ENCODE peak calls at places on chromosomes 11 and 22, in eight cellular contexts. G is lower lobe of right lung, D is spleen, M is stomach, A is MM.1S, I is left ventricle myocardium inferior, S is neural progenitor cell, P is PC-9. N is an unnamed sample.

GRCh38 chr22:45903355-45904149 is 73.4 kb downstream of the WNT7B start:
- DNase-seq in G (no peak), D (no peak), M (no peak), A (no peak), I (no peak), S (no peak), P (peak; percentile 87), N (no peak)

GRCh38 chr11:123839131-123839530 is 33.0 kb upstream of the OR6M1 start:
- DNase-seq in G (no peak), D (no peak), M (no peak), A (no peak), I (no peak), S (no peak), P (no peak), N (no peak)

GRCh38 chr22:19128009-19128401 is 3.1 kb upstream of the TSSK2 start:
- DNase-seq in G (no peak), D (no peak), M (no peak), A (no peak), I (no peak), S (no peak), P (no peak), N (no peak)

GRCh38 chr11:27282806-27283205 is 80.2 kb downstream of the CCDC34 start:
- DNase-seq in G (no peak), D (no peak), M (no peak), A (no peak), I (no peak), S (peak; percentile 10), P (no peak), N (no peak)

GRCh38 chr22:46229701-46230100 is 20.4 kb downstream of the CDPF1 start:
- DNase-seq in G (no peak), D (no peak), M (no peak), A (no peak), I (no peak), S (no peak), P (no peak), N (no peak)

GRCh38 chr22:20249797-20250354 is 18.2 kb downstream of the RTN4R start:
- DNase-seq in G (no peak), D (no peak), M (no peak), A (no peak), I (no peak), S (no peak), P (no peak), N (no peak)

GRCh38 chr22:49995413-49996191 is 17.0 kb downstream of the IL17REL start:
- DNase-seq in G (peak; percentile 41), D (no peak), M (peak; percentile 20), A (no peak), I (no peak), S (no peak), P (no peak), N (peak; percentile 57)

GRCh38 chr11:22787565-22788162 is 41.9 kb downstream of the SVIP start:
- DNase-seq in G (no peak), D (no peak), M (no peak), A (peak; percentile 69), I (no peak), S (peak; percentile 71), P (peak; percentile 12), N (no peak)

GRCh38 chr11:44814881-44815592 is 88.3 kb downstream of the TSPAN18 start:
- DNase-seq in G (no peak), D (peak; percentile 44), M (no peak), A (no peak), I (no peak), S (no peak), P (no peak), N (no peak)

GRCh38 chr11:45091563-45092392 is 54.7 kb upstream of the PRDM11 start:
- DNase-seq in G (no peak), D (peak; percentile 74), M (no peak), A (no peak), I (no peak), S (peak; percentile 72), P (no peak), N (no peak)

GRCh38 chr11:43523632-43524031 is 156.9 kb upstream of the HSD17B12 start:
- DNase-seq in G (no peak), D (no peak), M (no peak), A (peak; percentile 80), I (no peak), S (no peak), P (no peak), N (no peak)

GRCh38 chr11:10454902-10455631 is at the start of gene AMPD3:
- DNase-seq in G (no peak), D (peak; percentile 81), M (no peak), A (no peak), I (no peak), S (peak; percentile 22), P (peak; percentile 47), N (peak; percentile 83)

GRCh38 chr11:122100222-122101080 is 15.6 kb downstream of the BLID start:
- DNase-seq in G (no peak), D (no peak), M (no peak), A (no peak), I (peak; percentile 63), S (peak; percentile 74), P (no peak), N (no peak)

GRCh38 chr22:43180670-43181069 is 6.3 kb downstream of the TTLL12 start:
- DNase-seq in G (no peak), D (no peak), M (no peak), A (no peak), I (no peak), S (no peak), P (no peak), N (no peak)

GRCh38 chr22:28111501-28111900 is 192.4 kb upstream of the PITPNB start:
- DNase-seq in G (no peak), D (no peak), M (no peak), A (no peak), I (no peak), S (no peak), P (no peak), N (no peak)

GRCh38 chr11:69010964-69011623 is 2.0 kb downstream of the MRGPRF start:
- DNase-seq in G (peak; percentile 63), D (peak; percentile 74), M (peak; percentile 81), A (no peak), I (peak; percentile 72), S (peak; percentile 91), P (peak; percentile 93), N (no peak)

GRCh38 chr11:10355257-10355661 is 50.4 kb downstream of the ADM start:
- DNase-seq in G (no peak), D (no peak), M (no peak), A (no peak), I (no peak), S (no peak), P (no peak), N (no peak)

GRCh38 chr11:3221408-3222002 is 2.9 kb upstream of the MRGPRG start:
- DNase-seq in G (no peak), D (no peak), M (peak; percentile 20), A (no peak), I (no peak), S (no peak), P (no peak), N (no peak)

GRCh38 chr11:130817608-130817944 is 98.7 kb downstream of the SNX19 start:
- DNase-seq in G (no peak), D (no peak), M (no peak), A (peak; percentile 77), I (no peak), S (no peak), P (no peak), N (no peak)

GRCh38 chr11:95715777-95716241 is 73.8 kb downstream of the FAM76B start:
- DNase-seq in G (no peak), D (no peak), M (no peak), A (peak; percentile 88), I (no peak), S (no peak), P (no peak), N (no peak)

GRCh38 chr11:115919341-115920086 is 415.3 kb upstream of the CADM1 start:
- DNase-seq in G (no peak), D (no peak), M (no peak), A (no peak), I (no peak), S (no peak), P (no peak), N (no peak)

GRCh38 chr11:128105511-128105910 is 481.8 kb downstream of the ETS1 start:
- DNase-seq in G (no peak), D (no peak), M (no peak), A (no peak), I (no peak), S (no peak), P (no peak), N (no peak)

GRCh38 chr11:109978895-109979294 is 114.3 kb upstream of the ZC3H12C start:
- DNase-seq in G (no peak), D (no peak), M (no peak), A (no peak), I (no peak), S (no peak), P (no peak), N (no peak)

GRCh38 chr11:12006552-12007229 is 1.7 kb downstream of the DKK3 start:
- DNase-seq in G (no peak), D (no peak), M (no peak), A (no peak), I (no peak), S (no peak), P (no peak), N (no peak)
- H3K4me3 ChIP-seq in G (peak overlapping the region; percentile 60), D (no peak overlapping the region), M (peak overlapping the region; percentile 73), A (no peak overlapping the region), I (peak overlapping the region; percentile 82), S (no peak overlapping the region), P (no peak overlapping the region), N (no peak overlapping the region)

DNA sequence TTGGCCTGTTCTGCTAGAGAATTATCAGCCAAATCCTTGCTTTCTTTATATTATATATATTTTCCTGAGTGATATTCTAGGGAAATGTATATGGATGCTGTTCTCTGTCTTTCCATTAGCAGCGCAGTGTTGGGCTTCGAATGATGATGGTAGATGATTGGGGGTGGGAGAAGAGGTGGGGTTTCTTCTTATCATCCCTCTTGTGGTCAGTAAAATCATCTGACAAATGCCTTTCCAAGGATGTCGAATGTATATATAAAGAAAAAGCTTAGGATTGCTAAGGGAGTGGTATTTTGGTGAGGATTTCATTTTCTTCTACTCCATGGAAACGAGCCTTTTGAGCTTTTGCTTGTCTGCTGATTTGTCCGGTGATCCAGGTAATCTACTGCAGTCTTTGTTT is 48.9 kb downstream of the ARHGEF12 start:
- DNase-seq in G (no peak), D (no peak), M (no peak), A (no peak), I (no peak), S (peak; percentile 13), P (no peak), N (no peak)
- H3K4me1 ChIP-seq in G (peaks cover 26% of the 10 kb centered on the region), D (no peaks in the 10 kb centered on the region), M (peaks cover 80% of the 10 kb centered on the region), A (peaks cover 3% of the 10 kb centered on the region), I (peaks cover 80% of the 10 kb centered on the region), S (peaks cover 18% of the 10 kb centered on the region), P (peaks cover 14% of the 10 kb centered on the region), N (peaks cover 32% of the 10 kb centered on the region)

GRCh38 chr22:26658671-26659478 is 1.5 kb downstream of the MIAT start:
- DNase-seq in G (no peak), D (peak; percentile 90), M (peak; percentile 40), A (peak; percentile 93), I (no peak), S (peak; percentile 94), P (peak; percentile 68), N (peak; percentile 93)
- H3K4me3 ChIP-seq in G (peak overlapping the region; percentile 52), D (peak overlapping the region; percentile 36), M (peak overlapping the region; percentile 43), A (peak overlapping the region; percentile 99), I (peak overlapping the region; percentile 56), S (peak overlapping the region; percentile 97), P (peak overlapping the region; percentile 36), N (peak overlapping the region; percentile 9)

GRCh38 chr11:76119779-76120178 is 86.5 kb downstream of the WNT11 start:
- DNase-seq in G (no peak), D (no peak), M (no peak), A (no peak), I (no peak), S (no peak), P (no peak), N (no peak)
- H3K4me1 ChIP-seq in G (peaks cover 51% of the 10 kb centered on the region), D (peaks cover 26% of the 10 kb centered on the region), M (peaks cover 35% of the 10 kb centered on the region), A (peaks cover 31% of the 10 kb centered on the region), I (peaks cover 63% of the 10 kb centered on the region), S (peaks cover 28% of the 10 kb centered on the region), P (no peaks in the 10 kb centered on the region), N (no peaks in the 10 kb centered on the region)